ENCODE peak calls at places on chromosomes 4 and X, in nine cellular contexts. E, A, H, C, N, M, Z, T and W are unnamed samples.

GRCh38 chr4:40909363-40909876 is 159.7 kb downstream of the NSUN7 start:
- DNase-seq in E (no peak), A (no peak), H (no peak), C (no peak), N (no peak), M (no peak), Z (no peak), T (peak; percentile 34), W (no peak)

GRCh38 chr4:148065069-148065468 is 333.2 kb downstream of the ARHGAP10 start:
- DNase-seq in E (no peak), A (no peak), H (no peak), C (no peak), N (no peak), M (no peak), Z (no peak), T (no peak), W (peak; percentile 43)

GRCh38 chr4:105978684-105979296 is 83.5 kb downstream of the NPNT start:
- DNase-seq in E (no peak), A (peak; percentile 23), H (no peak), C (no peak), N (no peak), M (no peak), Z (no peak), T (no peak), W (no peak)

GRCh38 chr4:26458104-26458503 is 32.2 kb downstream of the CCKAR start:
- DNase-seq in E (no peak), A (no peak), H (no peak), C (no peak), N (no peak), M (no peak), Z (no peak), T (no peak), W (no peak)

GRCh38 chrX:11787564-11787963 is 29.5 kb downstream of the MSL3 start:
- DNase-seq in E (peak; percentile 48), A (peak; percentile 41), H (peak; percentile 75), C (peak; percentile 43), N (no peak), M (no peak), Z (peak; percentile 40), T (peak; percentile 80), W (peak; percentile 71)

GRCh38 chr4:186191266-186192067 is at the start of gene CYP4V2:
- DNase-seq in E (peak; percentile 58), A (peak; percentile 81), H (no peak), C (peak; percentile 42), N (peak; percentile 48), M (no peak), Z (peak; percentile 87), T (peak; percentile 91), W (peak; percentile 83)

GRCh38 chr4:86896596-86896995 is 4.4 kb upstream of the C4orf36 start:
- DNase-seq in E (no peak), A (no peak), H (no peak), C (no peak), N (no peak), M (no peak), Z (no peak), T (no peak), W (no peak)

GRCh38 chrX:10177620-10178019 is 20.8 kb downstream of the CLCN4 start:
- DNase-seq in E (no peak), A (no peak), H (no peak), C (no peak), N (no peak), M (no peak), Z (no peak), T (no peak), W (no peak)

GRCh38 chr4:2365054-2365912 is 53.2 kb downstream of the ZFYVE28 start:
- DNase-seq in E (no peak), A (peak; percentile 11), H (no peak), C (no peak), N (no peak), M (no peak), Z (no peak), T (peak; percentile 63), W (peak; percentile 64)

GRCh38 chr4:169663894-169664293 is 43.5 kb downstream of the CLCN3 start:
- DNase-seq in E (no peak), A (no peak), H (no peak), C (no peak), N (no peak), M (no peak), Z (no peak), T (no peak), W (no peak)

GRCh38 chrX:110657073-110657472 is 138.5 kb downstream of the CHRDL1 start:
- DNase-seq in E (no peak), A (no peak), H (no peak), C (no peak), N (no peak), M (no peak), Z (no peak), T (no peak), W (no peak)

GRCh38 chrX:2782171-2782570 is 30.3 kb downstream of the XG start:
- DNase-seq in E (no peak), A (no peak), H (no peak), C (no peak), N (no peak), M (no peak), Z (no peak), T (no peak), W (no peak)

GRCh38 chrX:10327651-10328050 is 170.9 kb downstream of the CLCN4 start:
- DNase-seq in E (no peak), A (no peak), H (peak; percentile 3), C (peak; percentile 24), N (no peak), M (no peak), Z (no peak), T (no peak), W (no peak)

GRCh38 chr4:118171381-118171780 is 137.1 kb downstream of the NDST3 start:
- DNase-seq in E (no peak), A (no peak), H (no peak), C (no peak), N (no peak), M (no peak), Z (no peak), T (no peak), W (no peak)

GRCh38 chrX:68685722-68686683 is 38.5 kb downstream of the STARD8 start:
- DNase-seq in E (no peak), A (peak; percentile 10), H (no peak), C (peak; percentile 31), N (no peak), M (no peak), Z (no peak), T (peak; percentile 81), W (peak; percentile 49)

GRCh38 chrX:47831788-47832187 is 4.9 kb upstream of the ZNF81 start:
- DNase-seq in E (no peak), A (peak; percentile 48), H (no peak), C (peak; percentile 38), N (no peak), M (no peak), Z (peak; percentile 51), T (no peak), W (no peak)

GRCh38 chrX:130385520-130385919 is at the start of gene GPR119:
- DNase-seq in E (no peak), A (no peak), H (no peak), C (no peak), N (no peak), M (no peak), Z (no peak), T (no peak), W (no peak)

GRCh38 chr4:71604785-71605184 is 179.1 kb downstream of the GC start:
- DNase-seq in E (no peak), A (no peak), H (no peak), C (no peak), N (peak; percentile 80), M (no peak), Z (no peak), T (no peak), W (no peak)

GRCh38 chr4:156799121-156799589 is 172.4 kb downstream of the PDGFC start:
- DNase-seq in E (no peak), A (no peak), H (no peak), C (no peak), N (no peak), M (no peak), Z (no peak), T (no peak), W (no peak)

GRCh38 chr4:161936625-161937133 is 227.1 kb downstream of the FSTL5 start:
- DNase-seq in E (no peak), A (no peak), H (no peak), C (peak; percentile 1), N (no peak), M (no peak), Z (no peak), T (no peak), W (no peak)
- H3K27ac ChIP-seq in E (no peak overlapping the region), A (no peak overlapping the region), H (no peak overlapping the region), C (no peak overlapping the region), N (no peak overlapping the region), M (no peak overlapping the region), Z (no peak overlapping the region), T (no peak overlapping the region), W (no peak overlapping the region)

GRCh38 chr4:183098723-183099536 is at the start of gene WWC2:
- DNase-seq in E (peak; percentile 77), A (peak; percentile 94), H (peak; percentile 92), C (peak; percentile 69), N (no peak), M (peak; percentile 95), Z (peak; percentile 91), T (peak; percentile 94), W (peak; percentile 86)
- H3K4me3 ChIP-seq in E (peak within 1 kb of the TSS; percentile 74), A (peak within 1 kb of the TSS; percentile 55), H (peak within 1 kb of the TSS; percentile 71), C (peak within 1 kb of the TSS; percentile 98), N (peak within 1 kb of the TSS; percentile 32), M (peak within 1 kb of the TSS; percentile 93), Z (peak within 1 kb of the TSS; percentile 73), T (peak within 1 kb of the TSS; percentile 74), W (peak within 1 kb of the TSS; percentile 59)

DNA sequence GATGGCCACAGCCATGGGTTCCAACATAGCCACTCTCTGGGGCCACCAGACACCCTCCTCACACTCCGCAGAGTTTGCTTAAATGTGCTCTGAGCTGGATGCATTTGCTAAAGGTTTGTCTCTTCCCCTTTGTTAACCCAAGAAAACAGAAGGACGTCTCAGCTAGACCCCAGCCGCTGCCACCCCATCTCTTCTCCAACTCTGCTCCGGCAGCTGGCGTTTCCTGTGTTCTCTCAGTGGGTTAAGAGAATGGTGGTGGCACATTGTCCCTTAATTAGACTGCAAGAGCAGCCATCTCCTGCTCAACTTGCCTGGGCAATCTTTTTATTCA is 43.7 kb upstream of the FAM9C start:
- DNase-seq in E (no peak), A (no peak), H (no peak), C (no peak), N (no peak), M (no peak), Z (no peak), T (no peak), W (no peak)
- TF ChIP-seq POLR2A in E (no peak), A (no peak), H (no peak), C (no peak), N (peak; percentile 59), M (no peak), Z (no peak), T (no peak), W (no peak)

DNA sequence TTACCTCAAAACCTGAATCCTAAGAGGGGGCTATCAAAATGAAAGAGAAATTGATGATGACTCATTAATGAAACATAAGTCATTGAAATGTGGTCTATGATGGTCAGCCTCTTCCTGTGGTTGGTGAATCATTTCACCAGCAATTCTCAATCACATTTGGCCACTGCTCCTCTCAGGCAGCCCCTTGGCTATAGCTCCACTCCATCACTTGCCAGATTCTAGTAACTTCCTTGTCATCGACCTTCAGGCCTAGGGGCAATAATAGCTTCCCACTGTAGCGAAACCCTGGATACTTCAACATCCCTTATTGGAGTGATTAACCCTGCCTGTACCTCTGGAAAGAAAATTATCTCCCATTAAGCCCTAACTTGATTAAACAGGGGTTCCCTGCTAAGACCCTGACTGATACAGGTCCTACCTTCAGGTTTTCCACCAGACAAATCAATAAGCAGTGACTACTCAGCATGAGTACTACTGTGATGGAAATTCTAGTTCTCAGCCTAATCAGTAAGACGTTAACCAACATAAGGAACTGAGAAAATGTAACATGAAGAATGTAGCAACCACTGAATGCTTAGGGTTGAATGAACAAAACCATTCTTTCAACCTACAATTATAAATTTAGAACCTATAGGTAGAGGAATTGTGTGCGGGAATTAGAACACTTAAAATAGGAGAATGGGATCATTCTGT is 30.4 kb downstream of the ADH7 start:
- DNase-seq in E (no peak), A (no peak), H (no peak), C (no peak), N (peak; percentile 87), M (no peak), Z (no peak), T (no peak), W (no peak)
- H3K27ac ChIP-seq in E (peak overlapping the region; percentile 90), A (peak overlapping the region; percentile 2), H (no peak overlapping the region), C (no peak overlapping the region), N (peak overlapping the region; percentile 42), M (peak overlapping the region; percentile 69), Z (peak overlapping the region; percentile 67), T (peak overlapping the region; percentile 67), W (peak overlapping the region; percentile 62)